ENCODE peak calls at places on chromosomes 3 and 15, in seven cellular contexts. B is psoas muscle, Q is SJCRH30, Z is small intestine, X is IMR-90, M is PC-3, T is GM23248. F is an unnamed sample.

GRCh38 chr3:70999730-71000129 is 583.8 kb downstream of the FOXP1 start:
- DNase-seq in T (peak), Q (no peak), Z (no peak), X (peak), M (peak), B (no peak), F (peak)

GRCh38 chr3:52468336-52468735 is 12.9 kb downstream of the NISCH start:
- DNase-seq in M (no peak), T (peak), B (peak), Q (no peak), X (no peak), Z (no peak), F (peak)

GRCh38 chr3:45597166-45597565 is 2.6 kb downstream of the LIMD1 start:
- DNase-seq in M (peak), B (peak), T (peak), X (peak), Z (peak), Q (no peak), F (no peak)

GRCh38 chr3:189446959-189447560 is 184.1 kb upstream of the TP63 start:
- DNase-seq in B (no peak), Z (no peak), X (no peak), M (no peak), T (no peak), Q (no peak), F (no peak)

GRCh38 chr3:31219131-31219843 is 313.4 kb upstream of the STT3B start:
- DNase-seq in B (no peak), Q (peak), X (peak), M (no peak), Z (no peak), T (peak), F (peak)

GRCh38 chr3:23602895-23603443 is 202.8 kb upstream of the UBE2E1 start:
- DNase-seq in Q (peak), M (no peak), Z (no peak), B (no peak), T (no peak), X (no peak), F (no peak)

GRCh38 chr15:74365619-74366445 is 1.6 kb downstream of the CYP11A1 start:
- DNase-seq in Z (no peak), M (no peak), Q (no peak), X (peak), B (peak), T (peak), F (no peak)

GRCh38 chr15:45715528-45715927 is 80.7 kb downstream of the SQOR start:
- DNase-seq in X (peak), Q (peak), Z (no peak), M (peak), B (no peak), T (peak), F (peak)

GRCh38 chr3:4981688-4982494 is 2.7 kb downstream of the BHLHE40 start:
- DNase-seq in X (peak), T (peak), Q (no peak), B (no peak), Z (peak), M (peak), F (peak)

GRCh38 chr3:67605377-67605776 is 49.0 kb downstream of the SUCLG2 start:
- DNase-seq in B (no peak), Z (no peak), T (peak), M (peak), X (peak), Q (peak), F (no peak)

DNA sequence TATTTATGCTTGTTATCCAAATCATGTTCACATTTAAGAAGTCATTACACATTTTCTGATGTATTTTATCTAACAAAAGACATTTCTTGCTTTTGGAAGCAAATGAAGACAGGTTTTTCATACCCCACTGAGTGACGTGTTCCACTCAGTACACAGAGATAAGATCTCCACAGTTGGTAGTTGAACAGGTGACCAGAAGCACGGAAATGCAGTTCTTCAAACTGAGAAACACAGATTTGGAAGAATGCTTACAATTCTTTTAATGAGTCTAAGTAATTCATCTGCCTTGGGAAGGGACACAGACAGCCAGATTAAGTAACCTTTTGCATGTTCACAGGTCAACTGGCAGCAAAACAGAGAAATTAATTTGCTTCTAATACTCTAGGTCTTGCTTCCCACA is 23.1 kb downstream of the PTX3 start:
- DNase-seq in T (no peak), B (no peak), M (peak), X (no peak), Z (no peak), Q (no peak), F (no peak)
- H3K4me3 ChIP-seq in T (no peak), B (no peak), M (peak), X (no peak), Z (no peak), Q (no peak), F (no peak)

DNA sequence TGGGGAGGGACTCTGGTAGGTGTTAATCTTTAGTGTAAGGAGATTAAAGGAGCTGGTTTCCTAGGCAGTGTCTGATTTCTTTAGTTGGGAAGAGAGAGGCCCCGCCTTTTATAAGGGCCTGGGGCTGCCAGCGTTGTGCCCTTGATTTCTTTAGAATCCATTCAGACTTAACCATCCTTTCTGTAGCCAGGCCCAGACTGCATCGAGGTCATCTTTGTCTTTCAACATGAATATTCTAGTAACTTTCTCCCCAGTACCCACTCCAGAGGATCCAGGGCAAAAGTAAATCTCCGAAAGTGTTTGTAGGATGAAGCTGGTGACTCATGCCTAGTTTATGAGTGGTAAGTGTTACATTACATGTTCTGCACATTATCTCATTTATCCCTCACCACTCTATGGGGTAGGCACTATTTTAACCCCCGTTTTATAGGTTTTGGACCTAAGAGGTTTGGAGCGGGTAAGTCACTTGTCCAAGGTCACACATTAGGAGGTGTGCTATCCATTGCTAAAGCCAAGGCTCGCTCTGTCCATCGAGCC is 11.8 kb upstream of the USP3 start:
- DNase-seq in Q (peak), B (no peak), M (peak), X (peak), T (peak), Z (no peak), F (no peak)
- H3K4me3 ChIP-seq in Q (no peak), B (no peak), M (no peak), X (no peak), T (no peak), Z (no peak), F (no peak)

GRCh38 chr3:73498764-73499622 is 125.7 kb downstream of the PDZRN3 start:
- DNase-seq in Q (no peak), M (no peak), B (peak), Z (no peak), X (peak), T (peak), F (no peak)

GRCh38 chr3:73490453-73491311 is 134.1 kb downstream of the PDZRN3 start:
- DNase-seq in Q (peak), B (peak), Z (no peak), M (no peak), T (no peak), X (peak), F (no peak)

GRCh38 chr3:73497646-73498406 is 126.9 kb downstream of the PDZRN3 start:
- DNase-seq in B (no peak), M (no peak), T (no peak), Z (no peak), Q (no peak), X (no peak), F (no peak)

DNA sequence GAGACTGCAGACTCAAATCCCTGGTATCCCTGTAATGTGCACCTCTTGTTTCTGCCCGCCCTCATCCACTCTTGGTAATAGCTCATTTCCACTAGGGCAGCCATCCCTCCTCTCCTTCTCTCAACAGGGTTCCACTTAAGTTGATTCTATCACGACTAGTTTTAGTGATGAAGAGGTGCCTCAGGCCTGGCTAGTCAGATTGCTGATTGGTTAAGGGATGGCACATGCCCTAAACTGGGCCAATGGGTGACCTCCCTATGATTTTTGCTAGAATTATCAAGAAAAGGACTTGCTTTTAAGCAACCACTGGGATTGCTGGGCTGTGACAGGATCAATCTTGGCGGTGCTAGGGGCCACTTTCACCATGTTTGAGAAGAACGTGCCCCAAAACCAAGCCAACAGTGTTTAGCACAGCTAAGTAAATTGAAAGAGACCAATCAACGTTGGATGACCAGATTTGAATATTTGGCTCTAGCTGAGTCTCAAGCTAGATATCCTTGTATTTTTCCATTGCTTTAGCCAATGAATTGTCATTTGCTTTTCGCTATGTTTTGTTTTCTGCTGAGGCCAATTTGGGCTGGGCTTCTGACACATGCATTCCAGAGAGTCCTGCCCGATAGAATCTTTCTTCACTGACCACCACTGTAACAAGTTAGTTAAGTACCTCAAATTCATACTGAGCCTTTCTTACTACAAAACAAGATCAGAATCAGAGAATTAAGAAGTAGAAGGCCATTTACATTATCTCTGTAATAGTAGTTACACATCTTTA is 131.0 kb downstream of the PDZRN3 start:
- DNase-seq in Q (no peak), T (peak), M (no peak), X (peak), Z (no peak), B (no peak), F (no peak)
- H3K4me3 ChIP-seq in Q (no peak), T (peak), M (no peak), X (no peak), Z (no peak), B (no peak), F (no peak)

GRCh38 chr3:125651246-125651645 is 55.9 kb upstream of the OSBPL11 start:
- DNase-seq in B (no peak), Z (no peak), T (peak), M (peak), X (peak), Q (peak), F (no peak)
- H3K4me3 ChIP-seq in B (no peak), Z (no peak), T (no peak), M (no peak), X (no peak), Q (no peak), F (no peak)

GRCh38 chr3:74370342-74370741 is 244.1 kb downstream of the CNTN3 start:
- DNase-seq in B (no peak), Z (no peak), Q (no peak), X (no peak), M (no peak), T (no peak), F (no peak)

GRCh38 chr3:74377701-74378100 is 236.8 kb downstream of the CNTN3 start:
- DNase-seq in T (no peak), M (no peak), Q (no peak), Z (no peak), B (no peak), X (no peak), F (no peak)

DNA sequence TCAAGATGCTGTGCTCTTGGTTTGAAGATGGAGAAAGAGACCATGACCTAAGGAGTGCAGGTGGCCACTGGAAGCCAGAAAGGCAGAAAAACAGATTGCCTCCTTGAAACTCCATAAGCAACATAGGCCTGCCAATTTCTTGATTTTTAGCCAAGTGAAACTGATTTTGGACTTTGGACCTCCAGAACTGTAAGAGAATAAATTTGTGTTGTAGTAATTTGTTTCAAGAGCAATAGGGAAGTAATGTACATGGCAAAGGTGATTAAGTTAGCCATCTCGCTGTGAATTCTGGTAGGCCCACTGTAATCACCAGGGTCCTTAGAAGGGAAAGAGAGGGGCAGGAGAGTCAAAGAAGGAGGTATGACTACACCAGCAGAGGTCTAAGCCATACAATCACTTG is 238.8 kb downstream of the CNTN3 start:
- DNase-seq in X (no peak), Z (peak), Q (no peak), B (no peak), T (no peak), M (no peak), F (no peak)
- H3K4me3 ChIP-seq in X (no peak), Z (no peak), Q (no peak), B (no peak), T (no peak), M (no peak), F (no peak)

GRCh38 chr15:34275154-34275553 is 50.3 kb downstream of the EMC4 start:
- DNase-seq in T (peak), Q (peak), X (peak), M (peak), Z (no peak), B (no peak), F (no peak)

GRCh38 chr15:34271493-34271892 is 46.7 kb downstream of the EMC4 start:
- DNase-seq in T (peak), Q (no peak), M (peak), X (peak), B (no peak), Z (no peak), F (peak)

GRCh38 chr15:34279341-34279740 is 54.5 kb downstream of the EMC4 start:
- DNase-seq in T (peak), X (no peak), B (no peak), M (peak), Q (no peak), Z (no peak), F (no peak)

GRCh38 chr15:34280193-34280592 is 55.4 kb downstream of the EMC4 start:
- DNase-seq in Q (no peak), Z (no peak), T (no peak), X (no peak), B (no peak), M (no peak), F (no peak)

DNA sequence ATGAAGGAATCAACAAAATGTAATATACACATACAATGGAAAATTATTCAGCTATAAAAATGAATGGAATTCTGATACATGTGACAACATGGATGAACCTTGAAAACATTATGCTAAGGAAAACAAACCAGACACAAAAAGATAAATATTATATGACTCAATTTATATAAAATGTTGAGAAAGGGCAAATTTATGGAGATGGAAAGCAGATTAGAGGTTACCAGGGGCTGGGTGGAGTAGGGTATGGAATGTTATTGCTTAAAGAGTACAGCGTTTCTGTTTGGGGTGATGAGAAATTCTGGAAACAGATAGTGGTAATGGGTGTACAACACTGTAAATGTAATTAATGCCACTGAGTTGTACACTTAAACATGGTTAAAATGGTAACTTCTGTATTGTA is 50.9 kb downstream of the EMC4 start:
- DNase-seq in B (no peak), T (peak), Q (no peak), M (peak), X (no peak), Z (no peak), F (no peak)
- H3K4me3 ChIP-seq in B (no peak), T (no peak), Q (no peak), M (peak), X (no peak), Z (no peak), F (no peak)

DNA sequence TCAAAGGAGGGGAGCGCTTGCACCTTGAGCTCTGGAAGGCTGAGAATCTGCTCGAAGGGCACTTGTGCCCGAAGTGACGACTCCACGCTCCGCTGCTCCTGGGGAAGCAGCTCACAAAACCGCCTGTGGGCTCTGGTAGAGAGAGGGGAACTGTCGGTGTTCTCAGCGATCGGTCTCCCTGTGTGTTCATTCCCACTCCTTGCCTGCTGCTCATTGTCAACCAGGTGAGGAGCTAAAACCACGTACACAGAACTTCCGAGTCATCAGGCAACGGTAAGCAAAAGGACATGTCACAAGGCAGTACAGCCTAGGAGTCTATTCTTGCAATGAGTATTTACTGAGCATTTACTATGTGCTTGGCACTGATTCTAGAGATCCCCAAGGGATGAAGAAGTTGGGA is 1.5 kb downstream of the CIB1 start:
- DNase-seq in B (no peak), Z (no peak), X (no peak), M (peak), T (peak), Q (no peak), F (no peak)
- H3K4me3 ChIP-seq in B (no peak), Z (peak), X (no peak), M (peak), T (peak), Q (no peak), F (peak)